ENCODE peak calls at places on chromosomes 7 and 10, in five cellular contexts. W is AG10803; L is CD8-positive, alpha-beta T cell; K is fibroblast of mammary gland; O is choroid plexus epithelial cell. F is an unnamed sample.

GRCh38 chr10:84696610-84697009 is 368.2 kb downstream of the CCSER2 start:
- DNase-seq in W (no peak), L (no peak), K (no peak), O (no peak), F (no peak)

GRCh38 chr7:102425639-102426267 is 7.6 kb upstream of the ORAI2 start:
- DNase-seq in W (no peak), L (peak), K (no peak), O (peak), F (no peak)

GRCh38 chr10:119253433-119254174 is 46.2 kb downstream of the GRK5 start:
- DNase-seq in W (peak), L (no peak), K (peak), O (peak), F (peak)

GRCh38 chr10:103816431-103816830 is 38.9 kb downstream of the SH3PXD2A start:
- DNase-seq in W (no peak), L (no peak), K (peak), O (peak), F (peak)

GRCh38 chr7:157851501-157852067 is 514.8 kb downstream of the DNAJB6 start:
- DNase-seq in W (no peak), L (peak), K (peak), O (peak), F (no peak)

GRCh38 chr7:39985398-39985918 is 35.4 kb downstream of the CDK13 start:
- DNase-seq in W (no peak), L (no peak), K (no peak), O (no peak), F (no peak)

GRCh38 chr7:44140341-44140740 is 791 bp downstream of the MYL7 start:
- DNase-seq in W (no peak), L (no peak), K (no peak), O (no peak), F (no peak)

GRCh38 chr7:132117181-132117580 is 459.1 kb downstream of the PLXNA4 start:
- DNase-seq in W (peak), L (no peak), K (peak), O (peak), F (peak)

GRCh38 chr7:132639983-132640382 is 63.7 kb upstream of the PLXNA4 start:
- DNase-seq in W (no peak), L (no peak), K (no peak), O (no peak), F (no peak)

GRCh38 chr7:134532155-134533089 is 5.1 kb downstream of the AKR1B10 start:
- DNase-seq in W (peak), L (no peak), K (no peak), O (no peak), F (peak)

GRCh38 chr10:35017608-35018007 is 72.5 kb downstream of the CUL2 start:
- DNase-seq in W (no peak), L (no peak), K (no peak), O (no peak), F (peak)

GRCh38 chr7:48144291-48144768 is 26.9 kb upstream of the ABCA13 start:
- DNase-seq in W (no peak), L (no peak), K (no peak), O (peak), F (no peak)

GRCh38 chr10:45040921-45041320 is 40.2 kb downstream of the ZNF22 start:
- DNase-seq in W (no peak), L (no peak), K (peak), O (peak), F (peak)

GRCh38 chr10:133388973-133389818 is 4.8 kb upstream of the MTG1 start:
- DNase-seq in W (no peak), L (peak), K (no peak), O (no peak), F (no peak)

GRCh38 chr7:106070201-106070551 is 41.9 kb downstream of the SYPL1 start:
- DNase-seq in W (no peak), L (no peak), K (no peak), O (no peak), F (peak)

GRCh38 chr7:94400643-94401042 is 5.9 kb downstream of the COL1A2 start:
- DNase-seq in W (peak), L (no peak), K (peak), O (peak), F (peak)
- H3K4me3 ChIP-seq in W (peak), L (no peak), K (peak), O (peak), F (no peak)

GRCh38 chr7:115208710-115209540 is 287.0 kb downstream of the MDFIC start:
- DNase-seq in W (no peak), L (no peak), K (no peak), O (no peak), F (peak)
- TF ChIP-seq CTCF in W (no peak), L (no peak), K (no peak), O (no peak), F (no peak)

GRCh38 chr10:89979726-89980125 is 278.3 kb downstream of the KIF20B start:
- DNase-seq in W (no peak), L (no peak), K (no peak), O (no peak), F (no peak)
- H3K4me3 ChIP-seq in W (no peak), L (no peak), K (no peak), O (no peak), F (no peak)

GRCh38 chr7:100157334-100158228 is 942 bp downstream of the TRAPPC14 start:
- DNase-seq in W (peak), L (no peak), K (peak), O (peak), F (peak)
- TF ChIP-seq CTCF in W (peak), L (no peak), K (peak), O (peak), F (peak)

GRCh38 chr10:29041512-29042150 is 247.2 kb upstream of the LYZL1 start:
- DNase-seq in W (peak), L (no peak), K (no peak), O (no peak), F (no peak)
- H3K4me3 ChIP-seq in W (no peak), L (no peak), K (no peak), O (no peak), F (no peak)

DNA sequence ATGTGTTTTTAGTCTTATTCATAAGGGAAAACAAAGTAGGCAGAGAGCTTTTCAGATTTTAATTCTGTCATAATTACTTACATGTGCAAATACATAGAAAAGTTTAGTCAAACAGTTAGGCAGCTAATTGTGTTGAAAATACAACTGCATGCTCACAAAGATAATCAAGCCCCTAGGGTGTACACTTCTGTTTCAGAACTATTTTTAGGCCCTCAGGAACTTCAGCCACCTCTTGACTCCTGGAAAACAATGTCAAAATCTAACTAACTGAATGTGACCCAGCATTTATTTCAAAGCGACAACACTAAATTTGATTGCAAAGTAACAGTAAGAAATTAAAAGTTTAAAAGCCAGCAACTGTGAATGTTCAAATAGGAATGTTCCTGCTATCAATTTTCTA is 599.0 kb upstream of the LRRTM3 start:
- DNase-seq in W (no peak), L (no peak), K (no peak), O (no peak), F (no peak)
- TF ChIP-seq CTCF in W (no peak), L (no peak), K (no peak), O (no peak), F (no peak)

DNA sequence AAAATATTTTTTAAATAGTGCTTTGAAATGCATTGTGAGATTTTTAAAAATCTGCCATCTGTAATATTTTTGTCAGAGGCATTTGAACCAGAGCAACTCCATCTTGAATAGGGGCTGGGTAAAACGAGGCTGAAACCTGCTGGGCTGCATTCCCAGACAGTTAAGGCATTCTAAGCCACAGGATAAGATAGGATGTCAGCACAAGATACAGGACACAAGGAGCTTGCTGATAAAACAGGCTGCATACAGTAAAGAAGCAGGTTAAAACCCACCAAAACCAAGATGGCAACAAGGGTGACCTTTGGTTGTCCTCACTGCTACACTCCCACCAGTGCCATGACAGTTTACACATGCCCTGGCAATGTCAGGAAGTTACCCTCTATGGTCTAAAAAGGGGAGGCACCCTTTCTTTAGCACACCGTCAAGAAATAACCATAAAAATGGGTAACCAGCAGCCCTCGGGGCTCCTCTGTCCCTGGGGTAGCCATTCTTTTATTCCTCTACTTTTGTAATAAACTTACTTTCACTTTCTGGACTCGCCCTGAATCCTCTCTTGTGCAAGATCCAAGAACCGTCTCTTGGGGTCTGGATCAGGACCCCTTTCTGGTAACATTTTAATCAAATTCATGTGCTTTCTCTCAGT is 273.7 kb downstream of the SEMA3D start:
- DNase-seq in W (no peak), L (no peak), K (peak), O (peak), F (peak)
- H3K4me3 ChIP-seq in W (no peak), L (no peak), K (no peak), O (no peak), F (no peak)

F was measured in epithelial cell of esophagus.